ENCODE peak calls at places on chromosome 4, in seven cellular contexts. N, P, J, M, D, E and H are unnamed samples.

GRCh38 chr4:7193040-7193958 is 961 bp downstream of the SORCS2 start:
- DNase-seq in N (peak; percentile 60), J (no peak), P (no peak), D (no peak), E (no peak), M (no peak), H (no peak)

GRCh38 chr4:85128246-85129204 is 162.0 kb upstream of the WDFY3 start:
- DNase-seq in P (no peak), J (no peak), N (no peak), E (no peak), D (no peak), M (no peak), H (no peak)

GRCh38 chr4:8722556-8722955 is 130.0 kb downstream of the CPZ start:
- DNase-seq in J (no peak), P (no peak), E (no peak), N (no peak), D (no peak), M (no peak), H (no peak)

GRCh38 chr4:87032884-87033533 is 98.2 kb downstream of the AFF1 start:
- DNase-seq in M (no peak), P (peak; percentile 60), E (no peak), N (no peak), D (no peak), J (no peak), H (no peak)

GRCh38 chr4:107034982-107035710 is 967 bp downstream of the DKK2 start:
- DNase-seq in D (no peak), P (peak; percentile 17), E (no peak), J (no peak), N (no peak), M (no peak), H (no peak)

GRCh38 chr4:54226399-54227260 is 2.5 kb upstream of the PDGFRA start:
- DNase-seq in D (no peak), M (no peak), J (no peak), P (no peak), N (peak; percentile 64), E (no peak), H (no peak)

GRCh38 chr4:109735566-109736454 is 5.9 kb upstream of the PLA2G12A start:
- DNase-seq in J (no peak), D (no peak), P (no peak), E (no peak), M (no peak), N (peak; percentile 5), H (no peak)

GRCh38 chr4:8267077-8267476 is 2.5 kb upstream of the HTRA3 start:
- DNase-seq in N (no peak), M (no peak), E (no peak), P (peak; percentile 77), J (peak; percentile 88), D (peak; percentile 29), H (no peak)

GRCh38 chr4:71140563-71140962 is 147.1 kb downstream of the DCK start:
- DNase-seq in N (no peak), D (no peak), E (no peak), P (no peak), J (no peak), M (no peak), H (no peak)

GRCh38 chr4:53804719-53805118 is 213.4 kb upstream of the LNX1 start:
- DNase-seq in E (no peak), N (peak; percentile 3), J (peak; percentile 5), M (peak; percentile 3), D (peak; percentile 28), P (no peak), H (peak; percentile 40)

GRCh38 chr4:2068198-2068470 is 9.0 kb downstream of the NAT8L start:
- DNase-seq in M (no peak), D (no peak), J (no peak), E (no peak), P (no peak), N (no peak), H (no peak)

GRCh38 chr4:26056406-26056805 is 142.4 kb downstream of the SMIM20 start:
- DNase-seq in D (no peak), P (no peak), M (no peak), N (no peak), J (no peak), E (no peak), H (no peak)

GRCh38 chr4:16588651-16589050 is 309.8 kb downstream of the LDB2 start:
- DNase-seq in P (no peak), J (no peak), E (no peak), D (no peak), N (no peak), M (no peak), H (no peak)

GRCh38 chr4:141058739-141059507 is 74.3 kb downstream of the RNF150 start:
- DNase-seq in E (no peak), D (no peak), N (no peak), M (no peak), P (peak; percentile 17), J (no peak), H (no peak)

GRCh38 chr4:101355767-101356702 is 8.7 kb upstream of the PPP3CA start:
- DNase-seq in J (peak; percentile 11), P (peak; percentile 63), D (no peak), M (no peak), E (no peak), N (no peak), H (no peak)

GRCh38 chr4:17058506-17058905 is 160.1 kb upstream of the LDB2 start:
- DNase-seq in M (no peak), E (peak; percentile 51), N (no peak), P (no peak), J (no peak), D (no peak), H (no peak)

GRCh38 chr4:122246551-122246950 is 94.4 kb downstream of the BLTP1 start:
- DNase-seq in E (no peak), J (no peak), N (no peak), D (no peak), M (no peak), P (no peak), H (no peak)

GRCh38 chr4:85825937-85826678 is 351.2 kb downstream of the ARHGAP24 start:
- DNase-seq in J (no peak), P (no peak), M (peak; percentile 16), E (peak; percentile 51), D (no peak), N (peak; percentile 16), H (no peak)

GRCh38 chr4:124433500-124433899 is 279.0 kb downstream of the ANKRD50 start:
- DNase-seq in J (no peak), N (no peak), M (no peak), D (no peak), P (no peak), E (no peak), H (no peak)